ENCODE peak calls at places on chromosome 13, in nine cellular contexts. R is neural crest cell, S is H1, N is body of pancreas, D is mucosa of descending colon, O is natural killer cell, H is LNCaP clone FGC, K is tibial artery, G is AG09319. X is an unnamed sample.

GRCh38 chr13:77048592-77048991 is 21.6 kb upstream of the FBXL3 start:
- DNase-seq in R (no peak), S (no peak), N (no peak), D (no peak), O (no peak), H (no peak), K (no peak), G (no peak), X (no peak)

GRCh38 chr13:49693877-49694276 is 2.6 kb upstream of the EBPL start:
- DNase-seq in R (no peak), S (no peak), N (no peak), D (no peak), O (no peak), H (no peak), K (no peak), G (no peak), X (no peak)

GRCh38 chr13:67100723-67101122 is 129.4 kb downstream of the PCDH9 start:
- DNase-seq in R (no peak), S (no peak), N (no peak), D (no peak), O (no peak), H (no peak), K (no peak), G (no peak), X (no peak)

GRCh38 chr13:83190020-83190419 is 692.3 kb downstream of the SLITRK1 start:
- DNase-seq in R (no peak), S (no peak), N (no peak), D (no peak), O (no peak), H (no peak), K (no peak), G (no peak), X (no peak)

GRCh38 chr13:43874512-43875092 is 4.9 kb downstream of the CCDC122 start:
- DNase-seq in R (no peak), S (no peak), N (no peak), D (no peak), O (no peak), H (no peak), K (no peak), G (no peak), X (no peak)

GRCh38 chr13:97435794-97436193 is 1.8 kb downstream of the RAP2A start:
- DNase-seq in R (no peak), S (no peak), N (no peak), D (no peak), O (no peak), H (no peak), K (no peak), G (no peak), X (no peak)

GRCh38 chr13:60074397-60074796 is 89.3 kb downstream of the DIAPH3 start:
- DNase-seq in R (no peak), S (no peak), N (no peak), D (no peak), O (no peak), H (no peak), K (no peak), G (no peak), X (no peak)

GRCh38 chr13:34224877-34225276 is 406.9 kb downstream of the RFC3 start:
- DNase-seq in R (no peak), S (no peak), N (no peak), D (no peak), O (no peak), H (no peak), K (no peak), G (no peak), X (no peak)

GRCh38 chr13:37934339-37935191 is 65.0 kb upstream of the TRPC4 start:
- DNase-seq in R (no peak), S (no peak), N (no peak), D (no peak), O (no peak), H (no peak), K (no peak), G (no peak), X (no peak)

GRCh38 chr13:47901451-47901850 is 99.6 kb downstream of the SUCLA2 start:
- DNase-seq in R (no peak), S (no peak), N (no peak), D (no peak), O (no peak), H (no peak), K (no peak), G (no peak), X (no peak)

GRCh38 chr13:36915891-36916640 is 4.0 kb downstream of the SMAD9 start:
- DNase-seq in R (no peak), S (no peak), N (no peak), D (no peak), O (no peak), H (no peak), K (no peak), G (no peak), X (no peak)

GRCh38 chr13:24274452-24274971 is 34.9 kb upstream of the C1QTNF9 start:
- DNase-seq in R (no peak), S (no peak), N (peak), D (peak), O (peak), H (no peak), K (no peak), G (no peak), X (peak)

GRCh38 chr13:46961719-46962118 is 64.9 kb upstream of the HTR2A start:
- DNase-seq in R (no peak), S (no peak), N (peak), D (peak), O (no peak), H (no peak), K (peak), G (no peak), X (no peak)

GRCh38 chr13:113802090-113802531 is 43.1 kb downstream of the TMEM255B start:
- DNase-seq in R (peak), S (no peak), N (peak), D (peak), O (no peak), H (no peak), K (peak), G (peak), X (no peak)

GRCh38 chr13:86633346-86633745 is 834.1 kb upstream of the SLITRK6 start:
- DNase-seq in R (no peak), S (no peak), N (no peak), D (no peak), O (no peak), H (no peak), K (no peak), G (no peak), X (no peak)

GRCh38 chr13:25920931-25921330 is 130.9 kb downstream of the SHISA2 start:
- DNase-seq in R (no peak), S (no peak), N (no peak), D (no peak), O (no peak), H (no peak), K (no peak), G (no peak), X (no peak)

GRCh38 chr13:112638157-112638750 is 50.3 kb upstream of the TUBGCP3 start:
- DNase-seq in R (no peak), S (no peak), N (no peak), D (peak), O (no peak), H (no peak), K (no peak), G (no peak), X (no peak)

GRCh38 chr13:79477968-79478367 is 3.0 kb upstream of the NDFIP2 start:
- DNase-seq in R (no peak), S (no peak), N (no peak), D (no peak), O (no peak), H (no peak), K (no peak), G (no peak), X (no peak)

GRCh38 chr13:113631341-113632095 is 26.5 kb downstream of the ATP4B start:
- DNase-seq in R (no peak), S (no peak), N (no peak), D (no peak), O (no peak), H (no peak), K (no peak), G (no peak), X (no peak)

GRCh38 chr13:34028496-34029442 is 210.8 kb downstream of the RFC3 start:
- DNase-seq in R (no peak), S (no peak), N (no peak), D (no peak), O (no peak), H (no peak), K (no peak), G (no peak), X (no peak)

GRCh38 chr13:30002577-30002976 is 152.2 kb upstream of the UBL3 start:
- DNase-seq in R (no peak), S (no peak), N (no peak), D (no peak), O (no peak), H (no peak), K (no peak), G (peak), X (no peak)

GRCh38 chr13:99743079-99743478 is 228.5 kb downstream of the ZIC5 start:
- DNase-seq in R (no peak), S (no peak), N (no peak), D (no peak), O (no peak), H (no peak), K (no peak), G (no peak), X (no peak)

GRCh38 chr13:26185720-26186119 is 36.4 kb downstream of the RNF6 start:
- DNase-seq in R (no peak), S (no peak), N (no peak), D (no peak), O (no peak), H (no peak), K (no peak), G (no peak), X (no peak)

GRCh38 chr13:27403252-27403678 is 21.2 kb upstream of the GTF3A start:
- DNase-seq in R (no peak), S (no peak), N (no peak), D (no peak), O (no peak), H (no peak), K (no peak), G (no peak), X (no peak)

GRCh38 chr13:98504371-98504963 is 72.4 kb downstream of the STK24 start:
- DNase-seq in R (no peak), S (no peak), N (no peak), D (no peak), O (peak), H (no peak), K (no peak), G (no peak), X (no peak)

GRCh38 chr13:65461590-65461989 is 1768.5 kb downstream of the PCDH9 start:
- DNase-seq in R (no peak), S (no peak), N (no peak), D (no peak), O (no peak), H (no peak), K (no peak), G (no peak), X (no peak)

GRCh38 chr13:21590231-21590630 is 13.7 kb downstream of the MICU2 start:
- DNase-seq in R (no peak), S (no peak), N (no peak), D (no peak), O (no peak), H (no peak), K (no peak), G (no peak), X (no peak)

GRCh38 chr13:94988654-94989053 is 276.3 kb upstream of the SOX21 start:
- DNase-seq in R (no peak), S (no peak), N (no peak), D (no peak), O (no peak), H (no peak), K (no peak), G (no peak), X (no peak)

GRCh38 chr13:27001705-27002104 is 169.9 kb downstream of the USP12 start:
- DNase-seq in R (no peak), S (no peak), N (no peak), D (no peak), O (no peak), H (no peak), K (no peak), G (no peak), X (no peak)

GRCh38 chr13:53781941-53782340 is 753.3 kb downstream of the OLFM4 start:
- DNase-seq in R (peak), S (no peak), N (no peak), D (no peak), O (no peak), H (no peak), K (no peak), G (no peak), X (no peak)

GRCh38 chr13:78131811-78132210 is 213.2 kb upstream of the EDNRB start:
- DNase-seq in R (no peak), S (no peak), N (no peak), D (no peak), O (no peak), H (no peak), K (no peak), G (no peak), X (no peak)

GRCh38 chr13:24083722-24084421 is 76.6 kb upstream of the SPATA13 start:
- DNase-seq in R (peak), S (no peak), N (no peak), D (no peak), O (no peak), H (no peak), K (no peak), G (no peak), X (no peak)

GRCh38 chr13:32031025-32031814 is at the start of gene FRY:
- DNase-seq in R (peak), S (peak), N (peak), D (peak), O (peak), H (no peak), K (peak), G (no peak), X (peak)

GRCh38 chr13:33275916-33276315 is 9.6 kb downstream of the STARD13 start:
- DNase-seq in R (no peak), S (no peak), N (no peak), D (no peak), O (no peak), H (no peak), K (no peak), G (no peak), X (no peak)

GRCh38 chr13:89541091-89542030 is 1806.1 kb upstream of the MIR17HG start:
- DNase-seq in R (no peak), S (no peak), N (no peak), D (no peak), O (no peak), H (no peak), K (no peak), G (no peak), X (no peak)

GRCh38 chr13:45838171-45838745 is 13.3 kb downstream of the SIAH3 start:
- DNase-seq in R (no peak), S (no peak), N (no peak), D (no peak), O (no peak), H (no peak), K (no peak), G (no peak), X (no peak)

GRCh38 chr13:46995874-46996273 is 99.0 kb upstream of the HTR2A start:
- DNase-seq in R (no peak), S (no peak), N (no peak), D (no peak), O (no peak), H (no peak), K (no peak), G (no peak), X (no peak)

GRCh38 chr13:107553838-107554237 is 661.5 kb downstream of the LIG4 start:
- DNase-seq in R (no peak), S (no peak), N (no peak), D (no peak), O (no peak), H (no peak), K (no peak), G (no peak), X (no peak)

GRCh38 chr13:75175575-75175974 is 306.4 kb downstream of the TBC1D4 start:
- DNase-seq in R (no peak), S (no peak), N (no peak), D (no peak), O (no peak), H (no peak), K (no peak), G (no peak), X (no peak)

GRCh38 chr13:109545964-109546363 is 240.4 kb downstream of the IRS2 start:
- DNase-seq in R (peak), S (no peak), N (no peak), D (no peak), O (no peak), H (no peak), K (no peak), G (no peak), X (no peak)

DNA sequence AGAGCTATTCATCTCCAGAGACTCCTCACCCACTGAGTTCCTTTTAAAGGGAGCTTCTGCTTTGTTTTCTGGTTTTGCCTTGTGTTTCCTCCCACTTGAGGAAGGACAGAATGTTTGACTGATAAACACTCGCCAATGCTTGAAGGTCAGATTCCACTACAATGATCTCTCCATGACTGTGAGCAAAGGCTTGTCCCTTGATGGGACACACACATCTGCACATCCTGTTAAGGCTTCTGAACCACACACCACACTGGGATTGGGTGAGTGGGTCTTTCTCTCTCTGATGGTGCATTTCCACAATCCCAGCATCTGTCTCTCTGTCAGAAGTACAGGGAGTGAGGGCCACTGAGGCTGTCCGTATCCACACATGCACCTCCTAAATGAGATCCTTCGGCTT is 245.3 kb downstream of the IRS2 start:
- DNase-seq in R (no peak), S (no peak), N (no peak), D (no peak), O (no peak), H (no peak), K (no peak), G (no peak), X (no peak)
- TF ChIP-seq CTCF in R (no peak), S (no peak), N (no peak), D (no peak), O (no peak), H (no peak), K (no peak), G (no peak), X (no peak)

GRCh38 chr13:91863699-91864098 is 465.3 kb downstream of the GPC5 start:
- DNase-seq in R (no peak), S (no peak), N (no peak), D (no peak), O (no peak), H (no peak), K (no peak), G (no peak), X (no peak)
- TF ChIP-seq CTCF in R (no peak), S (no peak), N (no peak), D (no peak), O (no peak), H (no peak), K (no peak), G (no peak), X (no peak)

GRCh38 chr13:42164557-42165125 is 107.3 kb upstream of the AKAP11 start:
- DNase-seq in R (no peak), S (no peak), N (no peak), D (no peak), O (no peak), H (peak), K (no peak), G (no peak), X (no peak)
- TF ChIP-seq CTCF in R (no peak), S (no peak), N (no peak), D (no peak), O (no peak), H (no peak), K (no peak), G (no peak), X (no peak)

DNA sequence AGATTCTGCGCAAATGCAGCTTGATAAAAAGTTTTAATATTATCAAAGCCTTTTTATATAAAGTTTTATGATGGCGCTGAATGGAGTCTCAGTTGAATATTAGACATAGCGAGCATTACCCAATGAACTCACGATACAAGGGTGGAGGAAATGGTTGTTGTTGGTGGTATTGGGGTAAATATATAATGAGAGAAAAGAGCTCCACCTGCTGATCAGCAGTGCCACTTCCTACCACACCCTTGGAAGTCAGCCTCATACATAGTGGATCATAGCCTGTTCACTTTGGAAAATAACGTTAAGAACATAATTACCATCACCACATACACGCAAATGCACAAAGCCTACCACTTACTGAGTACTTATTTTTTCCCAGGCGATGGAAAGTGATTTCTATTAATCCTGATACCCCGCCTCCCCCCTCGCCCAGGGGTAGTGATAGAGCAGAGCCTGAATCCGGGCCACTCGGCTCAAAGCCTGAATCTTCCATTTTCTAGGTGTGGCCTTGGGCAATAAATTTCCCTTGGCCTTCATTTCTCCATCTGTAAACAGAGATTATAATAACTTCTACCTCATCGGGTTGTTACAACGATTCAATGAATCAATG is 358.3 kb downstream of the KLF5 start:
- DNase-seq in R (no peak), S (no peak), N (peak), D (no peak), O (no peak), H (no peak), K (no peak), G (no peak), X (no peak)
- TF ChIP-seq CTCF in R (peak), S (peak), N (peak), D (no peak), O (no peak), H (peak), K (no peak), G (peak), X (no peak)

GRCh38 chr13:70339738-70340137 is 231.5 kb upstream of the KLHL1 start:
- DNase-seq in R (no peak), S (peak), N (peak), D (peak), O (no peak), H (no peak), K (no peak), G (no peak), X (no peak)
- TF ChIP-seq CTCF in R (peak), S (peak), N (peak), D (peak), O (no peak), H (no peak), K (no peak), G (no peak), X (no peak)

DNA sequence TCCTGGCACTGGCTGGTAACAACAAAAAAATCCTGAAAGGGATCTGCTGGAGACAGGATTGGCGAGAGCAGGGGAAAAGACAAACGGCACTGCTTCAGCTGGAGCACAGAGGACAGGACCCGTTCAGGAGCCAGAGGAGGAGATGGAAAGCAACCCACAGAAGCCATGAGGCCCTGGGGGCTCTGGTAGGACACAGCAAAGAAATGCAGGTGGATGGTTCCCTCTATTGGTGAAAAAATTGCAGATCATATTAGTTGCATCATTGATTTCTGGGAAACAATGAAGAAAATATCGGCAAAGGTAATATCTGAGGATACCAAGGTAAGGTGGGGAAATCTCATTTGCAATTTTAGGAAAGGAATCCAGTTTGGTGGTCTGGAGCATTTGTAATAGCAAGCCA is 25.7 kb upstream of the TPP2 start:
- DNase-seq in R (no peak), S (no peak), N (no peak), D (no peak), O (no peak), H (no peak), K (no peak), G (no peak), X (no peak)
- TF ChIP-seq CTCF in R (peak), S (peak), N (no peak), D (no peak), O (no peak), H (peak), K (no peak), G (no peak), X (no peak)

GRCh38 chr13:110561335-110562033 is at the start of gene RAB20:
- DNase-seq in R (peak), S (no peak), N (peak), D (peak), O (peak), H (no peak), K (peak), G (peak), X (peak)
- TF ChIP-seq CTCF in R (no peak), S (no peak), N (no peak), D (peak), O (no peak), H (no peak), K (no peak), G (no peak), X (no peak)

GRCh38 chr13:50969691-50970090 is 60.1 kb downstream of the RNASEH2B start:
- DNase-seq in R (no peak), S (no peak), N (no peak), D (peak), O (no peak), H (no peak), K (no peak), G (no peak), X (no peak)
- TF ChIP-seq CTCF in R (no peak), S (peak), N (no peak), D (no peak), O (no peak), H (peak), K (no peak), G (no peak), X (no peak)

GRCh38 chr13:109329175-109329574 is 457.2 kb downstream of the IRS2 start:
- DNase-seq in R (no peak), S (no peak), N (no peak), D (no peak), O (no peak), H (no peak), K (no peak), G (no peak), X (no peak)
- TF ChIP-seq CTCF in R (no peak), S (no peak), N (no peak), D (no peak), O (no peak), H (no peak), K (no peak), G (no peak), X (no peak)

X was measured in activated B cell treated with CpG ODN at 0.5 μM for 24 hours.